ENCODE peak calls at places on chromosomes 3 and 15, in five cellular contexts. One of them, this sample, is unnamed.

GRCh38 chr3:160653514-160653913 is 23.4 kb upstream of the ARL14 start:
- DNase-seq in AG08396: no peak
- DNase-seq in brain pericyte: no peak
- DNase-seq in A172: no peak
- DNase-seq in ureter: no peak
- DNase-seq in this sample: no peak

GRCh38 chr15:101027273-101027901 is 108.2 kb downstream of the LRRK1 start:
- DNase-seq in AG08396: no peak
- DNase-seq in brain pericyte: no peak
- DNase-seq in ureter: peak
- DNase-seq in A172: no peak
- DNase-seq in this sample: no peak

GRCh38 chr3:26624209-26624775 is 1.7 kb downstream of the LRRC3B start:
- DNase-seq in brain pericyte: no peak
- DNase-seq in AG08396: no peak
- DNase-seq in A172: no peak
- DNase-seq in ureter: no peak
- DNase-seq in this sample: no peak

GRCh38 chr3:40877651-40878463 is 321.4 kb upstream of the CTNNB1 start:
- DNase-seq in ureter: peak
- DNase-seq in A172: no peak
- DNase-seq in brain pericyte: peak
- DNase-seq in AG08396: no peak
- DNase-seq in this sample: no peak

GRCh38 chr3:135966349-135966695 is 794 bp downstream of the PPP2R3A start:
- DNase-seq in ureter: no peak
- DNase-seq in brain pericyte: no peak
- DNase-seq in AG08396: no peak
- DNase-seq in A172: no peak
- DNase-seq in this sample: no peak

GRCh38 chr3:188869628-188870027 is 302.1 kb upstream of the TPRG1 start:
- DNase-seq in ureter: no peak
- DNase-seq in AG08396: no peak
- DNase-seq in A172: no peak
- DNase-seq in brain pericyte: no peak
- DNase-seq in this sample: no peak

GRCh38 chr3:134029256-134029733 is 430 bp downstream of the SLCO2A1 start:
- DNase-seq in AG08396: no peak
- DNase-seq in ureter: no peak
- DNase-seq in brain pericyte: no peak
- DNase-seq in A172: no peak
- DNase-seq in this sample: peak

GRCh38 chr3:171461087-171461917 is 1.1 kb upstream of the TNIK start:
- DNase-seq in ureter: no peak
- DNase-seq in AG08396: peak
- DNase-seq in brain pericyte: no peak
- DNase-seq in A172: peak
- DNase-seq in this sample: peak

GRCh38 chr15:85276921-85277320 is 103.5 kb upstream of the AKAP13 start:
- DNase-seq in ureter: no peak
- DNase-seq in A172: no peak
- DNase-seq in AG08396: no peak
- DNase-seq in brain pericyte: no peak
- DNase-seq in this sample: peak

GRCh38 chr3:129231331-129232119 is 17.9 kb upstream of the COPG1 start:
- DNase-seq in AG08396: no peak
- DNase-seq in brain pericyte: no peak
- DNase-seq in A172: peak
- DNase-seq in ureter: no peak
- DNase-seq in this sample: no peak

GRCh38 chr3:37935756-37936666 is 54.6 kb upstream of the VILL start:
- DNase-seq in AG08396: peak
- DNase-seq in A172: peak
- DNase-seq in ureter: no peak
- DNase-seq in brain pericyte: no peak
- DNase-seq in this sample: peak

GRCh38 chr3:50418845-50419244 is 59.5 kb upstream of the TMEM115 start:
- DNase-seq in ureter: no peak
- DNase-seq in brain pericyte: no peak
- DNase-seq in A172: peak
- DNase-seq in AG08396: no peak
- DNase-seq in this sample: no peak

GRCh38 chr15:52557242-52557641 is 11.6 kb downstream of the ARPP19 start:
- DNase-seq in A172: no peak
- DNase-seq in brain pericyte: no peak
- DNase-seq in ureter: no peak
- DNase-seq in AG08396: no peak
- DNase-seq in this sample: no peak

GRCh38 chr15:48828906-48829305 is 18.0 kb upstream of the CEP152 start:
- DNase-seq in AG08396: no peak
- DNase-seq in ureter: no peak
- DNase-seq in A172: no peak
- DNase-seq in brain pericyte: no peak
- DNase-seq in this sample: peak

GRCh38 chr15:28953573-28954195 is 67.9 kb downstream of the APBA2 start:
- DNase-seq in ureter: peak
- DNase-seq in AG08396: no peak
- DNase-seq in brain pericyte: no peak
- DNase-seq in A172: no peak
- DNase-seq in this sample: no peak

GRCh38 chr3:11126653-11127052 is 27.6 kb upstream of the HRH1 start:
- DNase-seq in brain pericyte: no peak
- DNase-seq in A172: no peak
- DNase-seq in AG08396: no peak
- DNase-seq in ureter: no peak
- DNase-seq in this sample: no peak

GRCh38 chr3:16366-16765 is 180.2 kb upstream of the CHL1 start:
- DNase-seq in AG08396: no peak
- DNase-seq in brain pericyte: no peak
- DNase-seq in A172: no peak
- DNase-seq in ureter: no peak
- DNase-seq in this sample: no peak

GRCh38 chr3:55721716-55722484 is 234.8 kb upstream of the WNT5A start:
- DNase-seq in ureter: no peak
- DNase-seq in A172: peak
- DNase-seq in AG08396: peak
- DNase-seq in brain pericyte: no peak
- DNase-seq in this sample: no peak

GRCh38 chr3:124850633-124851032 is 36.5 kb downstream of the ITGB5 start:
- DNase-seq in ureter: no peak
- DNase-seq in A172: no peak
- DNase-seq in AG08396: peak
- DNase-seq in brain pericyte: no peak
- DNase-seq in this sample: no peak

GRCh38 chr15:60799885-60800728 is 321.2 kb upstream of the ICE2 start:
- DNase-seq in A172: no peak
- DNase-seq in ureter: no peak
- DNase-seq in AG08396: no peak
- DNase-seq in brain pericyte: no peak
- DNase-seq in this sample: no peak

GRCh38 chr3:148748323-148748722 is 50.6 kb downstream of the AGTR1 start:
- DNase-seq in brain pericyte: no peak
- DNase-seq in A172: no peak
- DNase-seq in ureter: no peak
- DNase-seq in AG08396: no peak
- DNase-seq in this sample: no peak

GRCh38 chr3:17313746-17314145 is 428.7 kb downstream of the TBC1D5 start:
- DNase-seq in brain pericyte: no peak
- DNase-seq in AG08396: no peak
- DNase-seq in ureter: no peak
- DNase-seq in A172: no peak
- DNase-seq in this sample: peak

GRCh38 chr3:112856537-112856936 is 9.9 kb upstream of the CD200R1L start:
- DNase-seq in AG08396: no peak
- DNase-seq in ureter: no peak
- DNase-seq in A172: no peak
- DNase-seq in brain pericyte: no peak
- DNase-seq in this sample: no peak

GRCh38 chr3:67416703-67417102 is 237.7 kb downstream of the SUCLG2 start:
- DNase-seq in ureter: no peak
- DNase-seq in A172: no peak
- DNase-seq in AG08396: no peak
- DNase-seq in brain pericyte: no peak
- DNase-seq in this sample: no peak

GRCh38 chr3:189568931-189569330 is 62.3 kb upstream of the TP63 start:
- DNase-seq in brain pericyte: no peak
- DNase-seq in AG08396: no peak
- DNase-seq in ureter: no peak
- DNase-seq in A172: no peak
- DNase-seq in this sample: no peak

GRCh38 chr15:47812436-47813109 is 95.3 kb downstream of the SEMA6D start:
- DNase-seq in A172: peak
- DNase-seq in AG08396: no peak
- DNase-seq in brain pericyte: no peak
- DNase-seq in ureter: no peak
- DNase-seq in this sample: peak

GRCh38 chr3:9715764-9716437 is 12.3 kb downstream of the CPNE9 start:
- DNase-seq in A172: peak
- DNase-seq in AG08396: peak
- DNase-seq in brain pericyte: no peak
- DNase-seq in ureter: peak
- DNase-seq in this sample: peak

GRCh38 chr3:46163551-46163981 is 44.5 kb downstream of the CCR1 start:
- DNase-seq in A172: no peak
- DNase-seq in AG08396: no peak
- DNase-seq in ureter: no peak
- DNase-seq in brain pericyte: no peak
- DNase-seq in this sample: peak

GRCh38 chr3:135869439-135870105 is 96.0 kb upstream of the PPP2R3A start:
- DNase-seq in AG08396: peak
- DNase-seq in brain pericyte: no peak
- DNase-seq in A172: peak
- DNase-seq in ureter: no peak
- DNase-seq in this sample: peak

GRCh38 chr3:68878322-68878721 is 54.0 kb downstream of the TAFA4 start:
- DNase-seq in A172: peak
- DNase-seq in AG08396: peak
- DNase-seq in brain pericyte: no peak
- DNase-seq in ureter: no peak
- DNase-seq in this sample: peak

GRCh38 chr3:52108302-52109232 is 45.7 kb downstream of the POC1A start:
- DNase-seq in ureter: no peak
- DNase-seq in brain pericyte: no peak
- DNase-seq in AG08396: no peak
- DNase-seq in A172: no peak
- DNase-seq in this sample: no peak

This sample was measured in trophoblast cell.